ENCODE peak calls at places on chromosomes 3 and 15, in five cellular contexts. W is stomach, Q is transverse colon, M is prostate gland, P is HCT116. F is an unnamed sample. For H3K4me1, the result is how much of the 10 kb centered on the place peaks cover.

GRCh38 chr15:78438595-78439285 is 724 bp downstream of the IREB2 start:
- DNase-seq in M (peak), W (no peak), Q (no peak), P (no peak), F (no peak)

GRCh38 chr3:135641771-135642170 is 323.8 kb upstream of the PPP2R3A start:
- DNase-seq in M (no peak), W (no peak), P (no peak), Q (no peak), F (no peak)

GRCh38 chr3:195271116-195271858 is at the start of gene XXYLT1:
- DNase-seq in M (peak), W (peak), Q (peak), P (peak), F (peak)

GRCh38 chr15:74449066-74449465 is 11.9 kb downstream of the UBL7 start:
- DNase-seq in W (no peak), M (no peak), P (no peak), Q (no peak), F (no peak)

GRCh38 chr3:89340431-89340830 is 233.0 kb downstream of the EPHA3 start:
- DNase-seq in Q (no peak), P (no peak), M (no peak), W (no peak), F (no peak)

GRCh38 chr3:192482391-192482790 is 244.9 kb downstream of the FGF12 start:
- DNase-seq in P (no peak), M (no peak), W (no peak), Q (no peak), F (no peak)

GRCh38 chr3:2036096-2036495 is 62.6 kb upstream of the CNTN4 start:
- DNase-seq in M (no peak), W (no peak), Q (peak), P (no peak), F (no peak)

GRCh38 chr3:194204036-194204792 is 68.3 kb downstream of the HES1 start:
- DNase-seq in Q (no peak), P (no peak), W (no peak), M (peak), F (no peak)

GRCh38 chr3:188262913-188263683 is 109.1 kb downstream of the LPP start:
- DNase-seq in W (no peak), Q (no peak), P (no peak), M (no peak), F (no peak)
- H3K4me1 ChIP-seq in W (half or more), Q (half or more), P (under half), M (under half), F (half or more)

GRCh38 chr3:48404440-48405342 is 25.2 kb downstream of the PLXNB1 start:
- DNase-seq in W (peak), M (peak), P (no peak), Q (no peak), F (no peak)

GRCh38 chr3:48403533-48404439 is 26.1 kb downstream of the PLXNB1 start:
- DNase-seq in P (no peak), M (peak), W (peak), Q (no peak), F (no peak)

GRCh38 chr3:48400824-48401433 is 28.9 kb downstream of the FBXW12 start:
- DNase-seq in M (peak), P (peak), W (peak), Q (peak), F (no peak)

GRCh38 chr3:48402907-48403306 is 27.0 kb downstream of the PLXNB1 start:
- DNase-seq in M (no peak), W (no peak), P (no peak), Q (no peak), F (no peak)

GRCh38 chr3:48402281-48402732 is 27.6 kb downstream of the PLXNB1 start:
- DNase-seq in M (peak), W (peak), Q (peak), P (peak), F (peak)
- H3K27ac ChIP-seq in M (peak), W (no peak), Q (peak), P (peak), F (peak)

DNA sequence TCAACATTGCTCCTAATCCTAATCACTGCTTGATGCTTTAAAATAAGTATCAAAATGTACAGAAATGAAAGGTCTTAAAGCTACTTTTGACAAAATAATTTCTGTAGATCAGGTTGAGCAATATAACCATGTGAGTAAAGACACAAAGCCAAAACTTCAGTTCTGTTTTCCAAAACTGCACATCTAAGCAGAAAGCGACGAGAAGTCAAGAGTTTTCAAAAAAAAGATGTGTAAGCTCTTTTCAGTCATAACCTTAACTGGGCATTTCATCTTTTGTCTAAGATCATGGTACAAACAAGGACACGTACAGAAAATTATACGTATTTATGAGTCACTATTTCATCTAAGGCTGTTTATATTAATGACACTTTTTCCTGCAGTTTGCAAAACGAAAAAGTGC is 608.8 kb downstream of the FOXP1 start:
- DNase-seq in Q (no peak), P (no peak), W (no peak), M (no peak), F (no peak)
- TF ChIP-seq POLR2AphosphoS5 in Q (no peak), P (no peak), W (no peak), M (no peak), F (no peak)

GRCh38 chr3:58350627-58351013 is 17.9 kb downstream of the PXK start:
- DNase-seq in Q (no peak), P (no peak), M (no peak), W (no peak), F (no peak)

GRCh38 chr3:58347984-58348383 is 15.3 kb downstream of the PXK start:
- DNase-seq in Q (no peak), M (no peak), P (no peak), W (no peak), F (no peak)

GRCh38 chr3:58351920-58352319 is 19.2 kb downstream of the PXK start:
- DNase-seq in M (no peak), W (no peak), P (no peak), Q (no peak), F (no peak)

GRCh38 chr3:58352624-58353023 is 19.9 kb downstream of the PXK start:
- DNase-seq in W (no peak), P (no peak), M (no peak), Q (no peak), F (no peak)

DNA sequence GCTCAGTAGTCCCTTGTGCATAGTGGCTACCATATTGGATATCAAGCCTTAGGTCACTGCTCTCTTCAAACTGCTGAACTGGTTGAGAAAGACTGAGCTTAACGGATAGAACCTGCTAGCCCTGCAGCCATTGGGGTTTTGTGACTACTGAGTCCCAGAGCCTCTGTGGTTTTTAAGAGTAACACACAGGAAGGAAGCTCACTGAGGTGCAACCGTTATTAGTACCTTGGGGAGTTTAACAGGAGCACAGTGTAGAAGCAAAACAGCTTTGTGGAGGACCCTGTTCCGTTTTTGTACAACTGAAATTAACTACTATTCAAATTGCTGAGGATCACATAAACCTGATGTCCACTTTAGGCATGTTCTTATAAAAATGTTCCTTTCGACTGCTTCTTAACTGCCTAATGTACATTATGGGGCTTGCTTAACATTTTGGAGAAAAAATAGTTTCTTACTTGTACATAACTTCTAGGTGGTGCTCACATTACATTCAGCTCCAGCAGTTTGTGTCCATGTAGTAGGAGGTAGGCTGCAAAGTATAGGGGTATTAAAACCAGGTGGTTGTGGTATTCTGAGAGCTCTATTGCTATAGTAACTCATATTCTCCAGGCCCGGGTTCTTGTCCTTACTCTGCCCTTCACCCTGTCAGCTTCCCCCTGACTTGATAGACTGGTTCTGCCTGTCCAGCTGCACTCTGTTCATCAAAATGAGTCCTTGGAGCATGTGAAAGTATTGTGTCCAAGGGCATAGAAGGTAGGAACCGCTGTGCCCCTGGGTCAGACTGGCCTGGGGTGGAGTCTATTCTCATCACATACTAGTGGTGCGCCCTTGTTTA is 17.3 kb downstream of the PXK start:
- DNase-seq in Q (no peak), W (peak), P (no peak), M (no peak), F (no peak)
- H3K4me1 ChIP-seq in Q (under half), W (under half), P (under half), M (under half), F (under half)

DNA sequence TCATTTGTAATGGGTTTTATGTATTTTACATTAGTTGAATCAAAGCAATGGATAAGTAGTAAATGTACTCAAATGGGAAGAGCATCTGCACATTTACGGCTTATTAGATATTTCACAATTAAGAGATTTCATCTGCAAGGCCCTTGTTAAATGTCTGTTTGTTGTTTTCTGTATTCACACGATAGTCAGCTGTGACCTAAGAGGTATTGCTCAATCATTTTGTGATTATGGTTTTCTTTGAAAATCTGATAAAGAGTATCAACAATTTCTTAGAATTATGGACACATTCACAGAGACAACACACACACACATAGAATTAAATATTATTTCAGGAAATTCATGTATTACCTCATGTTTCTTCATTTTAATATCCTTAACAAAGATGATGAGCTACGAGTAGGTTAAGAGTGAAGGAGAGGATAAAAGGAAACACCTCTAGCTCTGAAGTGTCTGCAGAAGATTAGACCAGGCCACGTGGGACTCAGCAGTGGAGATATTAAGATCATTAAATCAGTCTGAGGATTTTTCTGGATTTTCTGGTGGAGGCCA is 121.9 kb upstream of the POU1F1 start:
- DNase-seq in M (no peak), Q (no peak), W (no peak), P (no peak), F (no peak)
- H3K27ac ChIP-seq in M (no peak), Q (no peak), W (no peak), P (no peak), F (no peak)

GRCh38 chr3:125042725-125043406 is 12.9 kb downstream of the HEG1 start:
- DNase-seq in M (no peak), Q (no peak), P (no peak), W (no peak), F (no peak)
- TF ChIP-seq POLR2AphosphoS5 in M (no peak), Q (no peak), P (no peak), W (no peak), F (peak)

F was measured in esophagus muscularis mucosa.